ENCODE peak calls at places on chromosomes 4 and X, in ten cellular contexts. J, V, E, K, H, Y, F, O, L and N are unnamed samples.

GRCh38 chrX:150566734-150567182 is 1.7 kb upstream of the MTM1 start:
- DNase-seq in J (no peak), K (no peak), Y (no peak), H (no peak), L (no peak), E (no peak), O (no peak), V (no peak), F (no peak), N (no peak)

GRCh38 chr4:84378983-84379382 is 120.1 kb downstream of the NKX6-1 start:
- DNase-seq in V (no peak), O (no peak), L (no peak), H (no peak), K (no peak), F (no peak), Y (no peak), E (no peak), J (no peak), N (no peak)

GRCh38 chr4:169485791-169486742 is 126.3 kb downstream of the NEK1 start:
- DNase-seq in H (peak), V (peak), J (peak), K (peak), L (no peak), Y (peak), E (no peak), F (no peak), O (no peak), N (no peak)

GRCh38 chr4:72966652-72967051 is 102.9 kb downstream of the COX18 start:
- DNase-seq in J (no peak), E (no peak), F (no peak), H (no peak), K (no peak), O (no peak), Y (no peak), L (no peak), V (no peak), N (no peak)

GRCh38 chrX:122188751-122189150 is 995.3 kb upstream of the GRIA3 start:
- DNase-seq in V (no peak), F (no peak), Y (peak), J (no peak), O (no peak), L (no peak), K (no peak), H (no peak), E (no peak), N (no peak)

GRCh38 chr4:40629401-40630334 is at the start of gene RBM47:
- DNase-seq in E (no peak), V (peak), F (peak), H (no peak), Y (peak), K (peak), L (no peak), O (peak), J (peak), N (no peak)

GRCh38 chrX:129649268-129650182 is 5.2 kb downstream of the APLN start:
- DNase-seq in H (no peak), V (no peak), L (no peak), F (no peak), K (no peak), J (no peak), O (peak), E (no peak), Y (no peak), N (no peak)

GRCh38 chr4:85081196-85081595 is 114.7 kb upstream of the WDFY3 start:
- DNase-seq in Y (no peak), L (no peak), E (no peak), V (no peak), O (no peak), J (no peak), H (no peak), K (no peak), F (no peak), N (no peak)

GRCh38 chrX:8748855-8749254 is 16.9 kb upstream of the ANOS1 start:
- DNase-seq in L (no peak), E (no peak), V (peak), O (no peak), J (no peak), F (no peak), Y (peak), K (peak), H (no peak), N (no peak)

GRCh38 chrX:151543706-151544105 is 19.8 kb upstream of the PASD1 start:
- DNase-seq in H (no peak), O (peak), V (no peak), F (no peak), Y (no peak), L (no peak), J (no peak), E (no peak), K (no peak), N (peak)